ENCODE peak calls at places on chromosomes 1 and 21, in seven cellular contexts. One of them, this sample, is unnamed.

GRCh38 chr1:17736625-17737024 is 18.5 kb upstream of the ACTL8 start:
- DNase-seq in fibroblast of lung: no peak
- DNase-seq in HCT116: no peak
- DNase-seq in heart right ventricle: no peak
- DNase-seq in kidney epithelial cell: no peak
- DNase-seq in AG10803: no peak
- DNase-seq in left lung: no peak
- DNase-seq in this sample: no peak

GRCh38 chr21:38938343-38938742 is 132.6 kb downstream of the ETS2 start:
- DNase-seq in HCT116: no peak
- DNase-seq in left lung: no peak
- DNase-seq in fibroblast of lung: peak
- DNase-seq in heart right ventricle: no peak
- DNase-seq in AG10803: peak
- DNase-seq in kidney epithelial cell: no peak
- DNase-seq in this sample: no peak

GRCh38 chr1:179938752-179939151 is 15.9 kb upstream of the CEP350 start:
- DNase-seq in heart right ventricle: no peak
- DNase-seq in HCT116: no peak
- DNase-seq in fibroblast of lung: peak
- DNase-seq in AG10803: no peak
- DNase-seq in kidney epithelial cell: no peak
- DNase-seq in left lung: no peak
- DNase-seq in this sample: no peak

GRCh38 chr1:9181990-9182783 is 52.4 kb upstream of the H6PD start:
- DNase-seq in heart right ventricle: peak
- DNase-seq in kidney epithelial cell: no peak
- DNase-seq in fibroblast of lung: peak
- DNase-seq in left lung: peak
- DNase-seq in AG10803: peak
- DNase-seq in HCT116: no peak
- DNase-seq in this sample: no peak

GRCh38 chr21:15309022-15309590 is 244.3 kb upstream of the NRIP1 start:
- DNase-seq in AG10803: no peak
- DNase-seq in fibroblast of lung: peak
- DNase-seq in kidney epithelial cell: no peak
- DNase-seq in heart right ventricle: no peak
- DNase-seq in HCT116: no peak
- DNase-seq in left lung: no peak
- DNase-seq in this sample: peak

GRCh38 chr1:90274376-90274775 is 279.5 kb downstream of the ZNF326 start:
- DNase-seq in kidney epithelial cell: no peak
- DNase-seq in left lung: no peak
- DNase-seq in HCT116: peak
- DNase-seq in AG10803: no peak
- DNase-seq in heart right ventricle: no peak
- DNase-seq in fibroblast of lung: no peak
- DNase-seq in this sample: no peak

GRCh38 chr1:4500441-4500840 is 154.0 kb upstream of the AJAP1 start:
- DNase-seq in kidney epithelial cell: no peak
- DNase-seq in fibroblast of lung: no peak
- DNase-seq in AG10803: no peak
- DNase-seq in heart right ventricle: no peak
- DNase-seq in HCT116: no peak
- DNase-seq in left lung: no peak
- DNase-seq in this sample: no peak

GRCh38 chr1:232695626-232696025 is 65.7 kb upstream of the SIPA1L2 start:
- DNase-seq in heart right ventricle: no peak
- DNase-seq in left lung: no peak
- DNase-seq in AG10803: no peak
- DNase-seq in HCT116: no peak
- DNase-seq in kidney epithelial cell: no peak
- DNase-seq in fibroblast of lung: no peak
- DNase-seq in this sample: no peak

GRCh38 chr1:67390041-67390887 is 39.9 kb downstream of the SERBP1 start:
- DNase-seq in kidney epithelial cell: peak
- DNase-seq in heart right ventricle: no peak
- DNase-seq in HCT116: no peak
- DNase-seq in fibroblast of lung: no peak
- DNase-seq in AG10803: peak
- DNase-seq in left lung: no peak
- DNase-seq in this sample: peak

GRCh38 chr1:98677288-98677687 is 15.8 kb downstream of the SNX7 start:
- DNase-seq in fibroblast of lung: peak
- DNase-seq in left lung: no peak
- DNase-seq in HCT116: no peak
- DNase-seq in heart right ventricle: no peak
- DNase-seq in AG10803: peak
- DNase-seq in kidney epithelial cell: no peak
- DNase-seq in this sample: peak

GRCh38 chr1:75985827-75986226 is 53.6 kb upstream of the ASB17 start:
- DNase-seq in fibroblast of lung: peak
- DNase-seq in kidney epithelial cell: no peak
- DNase-seq in heart right ventricle: no peak
- DNase-seq in HCT116: no peak
- DNase-seq in AG10803: no peak
- DNase-seq in left lung: no peak
- DNase-seq in this sample: no peak

DNA sequence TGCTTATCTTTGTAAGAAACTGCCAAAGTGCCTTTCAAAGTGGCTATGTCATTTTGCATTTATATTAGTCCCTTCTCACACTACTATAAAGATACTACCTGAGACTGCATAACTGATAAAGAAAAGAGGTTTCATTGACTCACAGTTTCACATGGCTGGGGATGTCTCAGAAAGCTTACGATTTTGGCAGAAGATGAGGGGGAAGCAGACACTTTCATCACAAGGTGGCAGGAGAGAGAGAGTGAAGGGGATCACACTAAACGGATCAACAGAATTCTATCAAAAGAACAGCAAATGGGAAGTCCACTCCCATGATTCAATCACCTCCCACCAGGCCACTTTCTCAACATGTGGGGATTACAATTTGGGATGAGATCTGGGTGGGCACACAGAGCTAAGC is 1352.0 kb upstream of the B3GALT2 start:
- DNase-seq in HCT116: no peak
- DNase-seq in kidney epithelial cell: no peak
- DNase-seq in fibroblast of lung: no peak
- DNase-seq in heart right ventricle: no peak
- DNase-seq in AG10803: no peak
- DNase-seq in left lung: no peak
- DNase-seq in this sample: no peak
- TF ChIP-seq CTCF in HCT116: no peak
- TF ChIP-seq CTCF in kidney epithelial cell: no peak
- TF ChIP-seq CTCF in fibroblast of lung: no peak
- TF ChIP-seq CTCF in heart right ventricle: no peak
- TF ChIP-seq CTCF in AG10803: no peak
- TF ChIP-seq CTCF in left lung: no peak
- TF ChIP-seq CTCF in this sample: no peak

GRCh38 chr21:32412162-32412997 is at the start of gene EVA1C:
- DNase-seq in HCT116: no peak
- DNase-seq in AG10803: no peak
- DNase-seq in left lung: peak
- DNase-seq in kidney epithelial cell: no peak
- DNase-seq in fibroblast of lung: peak
- DNase-seq in heart right ventricle: peak
- DNase-seq in this sample: no peak

GRCh38 chr21:32415451-32415850 is 2.9 kb downstream of the EVA1C start:
- DNase-seq in left lung: no peak
- DNase-seq in HCT116: no peak
- DNase-seq in fibroblast of lung: no peak
- DNase-seq in kidney epithelial cell: no peak
- DNase-seq in AG10803: no peak
- DNase-seq in heart right ventricle: no peak
- DNase-seq in this sample: no peak

GRCh38 chr21:32414579-32415358 is 2.3 kb downstream of the EVA1C start:
- DNase-seq in fibroblast of lung: peak
- DNase-seq in kidney epithelial cell: no peak
- DNase-seq in heart right ventricle: no peak
- DNase-seq in AG10803: no peak
- DNase-seq in left lung: no peak
- DNase-seq in HCT116: no peak
- DNase-seq in this sample: no peak

GRCh38 chr21:32412998-32413504 is 545 bp downstream of the EVA1C start:
- DNase-seq in left lung: peak
- DNase-seq in AG10803: no peak
- DNase-seq in kidney epithelial cell: no peak
- DNase-seq in fibroblast of lung: peak
- DNase-seq in heart right ventricle: peak
- DNase-seq in HCT116: no peak
- DNase-seq in this sample: no peak

DNA sequence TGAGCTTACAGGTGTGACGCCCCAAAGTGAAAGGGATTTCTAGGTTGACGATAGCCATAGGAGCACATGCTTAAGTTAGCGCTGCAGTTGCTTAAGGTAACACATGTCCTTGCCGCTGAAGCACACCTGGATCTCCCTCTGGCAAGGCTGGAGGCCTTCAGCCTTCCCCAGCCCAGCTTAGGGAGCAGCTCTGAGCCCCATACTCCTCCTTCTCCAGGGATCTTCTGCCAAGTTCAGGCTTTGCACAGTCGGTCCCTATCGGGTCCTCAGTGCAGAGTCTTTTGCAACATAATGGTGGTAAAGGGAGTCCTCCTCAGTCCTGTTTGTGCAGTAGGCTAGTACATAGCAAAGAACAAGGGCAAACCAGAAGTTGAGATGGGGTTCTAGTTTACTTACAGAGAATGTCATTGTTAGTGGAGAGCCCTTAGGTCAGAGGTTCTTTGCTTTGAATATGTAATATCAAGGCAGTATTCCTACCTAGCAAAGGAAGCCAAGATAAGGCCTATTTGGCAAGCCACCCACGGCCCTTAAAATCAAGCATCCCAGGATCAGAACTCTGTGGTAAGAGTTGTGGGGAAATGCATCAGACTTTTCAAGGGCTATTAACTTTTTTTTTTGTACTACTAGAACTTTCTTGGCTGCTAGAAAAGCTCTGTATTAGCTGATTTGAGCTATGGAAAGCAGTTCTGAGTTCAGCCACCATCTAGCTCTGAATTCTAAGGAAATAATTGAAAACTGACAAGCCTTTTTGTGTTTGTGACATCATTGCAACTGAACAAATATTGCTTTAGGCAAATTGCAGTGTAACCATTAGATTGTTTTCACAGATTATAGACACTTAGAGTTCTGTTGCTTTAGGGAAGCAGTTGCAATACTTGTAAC is 1.4 kb downstream of the EVA1C start:
- DNase-seq in heart right ventricle: no peak
- DNase-seq in AG10803: no peak
- DNase-seq in kidney epithelial cell: no peak
- DNase-seq in HCT116: no peak
- DNase-seq in fibroblast of lung: peak
- DNase-seq in left lung: no peak
- DNase-seq in this sample: no peak
- H3K4me3 ChIP-seq in heart right ventricle: peak
- H3K4me3 ChIP-seq in AG10803: no peak
- H3K4me3 ChIP-seq in kidney epithelial cell: no peak
- H3K4me3 ChIP-seq in HCT116: peak
- H3K4me3 ChIP-seq in fibroblast of lung: peak
- H3K4me3 ChIP-seq in left lung: peak
- H3K4me3 ChIP-seq in this sample: peak

GRCh38 chr1:156626079-156626438 is 6.8 kb downstream of the HAPLN2 start:
- DNase-seq in heart right ventricle: no peak
- DNase-seq in fibroblast of lung: no peak
- DNase-seq in AG10803: no peak
- DNase-seq in HCT116: no peak
- DNase-seq in left lung: no peak
- DNase-seq in kidney epithelial cell: no peak
- DNase-seq in this sample: no peak
- TF ChIP-seq CTCF in heart right ventricle: no peak
- TF ChIP-seq CTCF in fibroblast of lung: no peak
- TF ChIP-seq CTCF in AG10803: no peak
- TF ChIP-seq CTCF in HCT116: no peak
- TF ChIP-seq CTCF in left lung: no peak
- TF ChIP-seq CTCF in kidney epithelial cell: no peak
- TF ChIP-seq CTCF in this sample: no peak

GRCh38 chr1:23576338-23577055 is 17.2 kb upstream of the ID3 start:
- DNase-seq in fibroblast of lung: no peak
- DNase-seq in AG10803: no peak
- DNase-seq in heart right ventricle: no peak
- DNase-seq in left lung: no peak
- DNase-seq in HCT116: no peak
- DNase-seq in kidney epithelial cell: no peak
- DNase-seq in this sample: no peak
- H3K4me3 ChIP-seq in fibroblast of lung: no peak
- H3K4me3 ChIP-seq in AG10803: peak
- H3K4me3 ChIP-seq in heart right ventricle: no peak
- H3K4me3 ChIP-seq in left lung: no peak
- H3K4me3 ChIP-seq in HCT116: peak
- H3K4me3 ChIP-seq in kidney epithelial cell: no peak
- H3K4me3 ChIP-seq in this sample: no peak

DNA sequence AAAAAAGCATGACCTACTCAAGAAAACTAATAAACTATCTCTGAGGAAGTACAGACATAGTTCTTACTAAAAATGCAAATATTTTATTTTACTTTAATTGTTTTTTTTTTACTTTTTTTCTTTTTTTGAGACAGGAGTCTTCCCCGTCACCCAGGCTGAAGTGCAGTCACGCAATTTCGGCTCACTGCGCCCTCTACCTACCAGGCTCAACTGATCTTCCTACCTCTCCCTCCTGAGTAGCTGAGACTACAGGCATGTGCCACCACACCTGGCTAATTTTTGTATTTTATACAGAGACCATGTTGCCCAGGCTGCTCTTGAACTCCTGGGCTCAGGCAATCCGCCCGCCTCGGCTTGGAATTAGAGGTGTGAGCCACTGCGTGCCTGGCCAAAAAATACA is 1263.1 kb downstream of the KCNT2 start:
- DNase-seq in HCT116: peak
- DNase-seq in fibroblast of lung: no peak
- DNase-seq in kidney epithelial cell: no peak
- DNase-seq in heart right ventricle: no peak
- DNase-seq in AG10803: no peak
- DNase-seq in left lung: peak
- DNase-seq in this sample: no peak
- TF ChIP-seq CTCF in HCT116: peak
- TF ChIP-seq CTCF in fibroblast of lung: no peak
- TF ChIP-seq CTCF in kidney epithelial cell: peak
- TF ChIP-seq CTCF in heart right ventricle: no peak
- TF ChIP-seq CTCF in AG10803: no peak
- TF ChIP-seq CTCF in left lung: no peak
- TF ChIP-seq CTCF in this sample: no peak